ENCODE peak calls at places on chromosomes 12 and 14, in six cellular contexts. P is body of pancreas, Y is stomach, S is right lobe of liver, G is ovary, H is IMR-90. E is an unnamed sample.

GRCh38 chr12:9334964-9335363 is 126.8 kb upstream of the PZP start:
- DNase-seq in P (no peak), Y (no peak), S (no peak), G (no peak), H (no peak), E (no peak)

GRCh38 chr14:101819251-101819990 is 57.9 kb downstream of the PPP2R5C start:
- DNase-seq in P (no peak), Y (no peak), S (no peak), G (no peak), H (no peak), E (no peak)

GRCh38 chr14:32980178-32980886 is 41.7 kb downstream of the NPAS3 start:
- DNase-seq in P (no peak), Y (no peak), S (no peak), G (no peak), H (no peak), E (no peak)

GRCh38 chr12:116366456-116366776 is 88.9 kb upstream of the MED13L start:
- DNase-seq in P (peak), Y (peak), S (peak), G (no peak), H (no peak), E (peak)

GRCh38 chr12:64609543-64610091 is 678 bp upstream of the RASSF3 start:
- DNase-seq in P (no peak), Y (no peak), S (no peak), G (no peak), H (peak), E (no peak)

GRCh38 chr12:100141666-100141997 is 1.0 kb downstream of the BLTP3B start:
- DNase-seq in P (no peak), Y (no peak), S (no peak), G (peak), H (peak), E (peak)

GRCh38 chr12:28780096-28780495 is 369.0 kb upstream of the FAR2 start:
- DNase-seq in P (no peak), Y (no peak), S (no peak), G (no peak), H (peak), E (no peak)

GRCh38 chr14:52551205-52551604 is 1.1 kb downstream of the TXNDC16 start:
- DNase-seq in P (no peak), Y (no peak), S (no peak), G (no peak), H (no peak), E (no peak)

GRCh38 chr14:66066991-66067788 is 419.0 kb upstream of the CCDC196 start:
- DNase-seq in P (no peak), Y (no peak), S (no peak), G (no peak), H (no peak), E (no peak)

GRCh38 chr14:65499138-65499537 is 86.6 kb downstream of the FUT8 start:
- DNase-seq in P (no peak), Y (no peak), S (no peak), G (no peak), H (no peak), E (no peak)

GRCh38 chr12:29278673-29279420 is 102.1 kb downstream of the ERGIC2 start:
- DNase-seq in P (no peak), Y (no peak), S (no peak), G (no peak), H (no peak), E (no peak)

GRCh38 chr12:70091021-70091521 is 152.2 kb upstream of the CNOT2 start:
- DNase-seq in P (no peak), Y (no peak), S (no peak), G (no peak), H (no peak), E (no peak)

GRCh38 chr12:119624971-119625370 is 31.4 kb downstream of the TMEM233 start:
- DNase-seq in P (no peak), Y (no peak), S (no peak), G (peak), H (no peak), E (no peak)

GRCh38 chr12:114913871-114914801 is 230.2 kb upstream of the TBX3 start:
- DNase-seq in P (no peak), Y (no peak), S (no peak), G (no peak), H (peak), E (no peak)

GRCh38 chr12:112798019-112798760 is 6.6 kb downstream of the RPH3A start:
- DNase-seq in P (no peak), Y (no peak), S (no peak), G (no peak), H (no peak), E (no peak)

GRCh38 chr14:55399912-55400311 is 11.7 kb downstream of the ATG14 start:
- DNase-seq in P (no peak), Y (no peak), S (no peak), G (no peak), H (peak), E (no peak)

GRCh38 chr12:116534341-116535121 is 24.6 kb upstream of the MAP1LC3B2 start:
- DNase-seq in P (no peak), Y (no peak), S (peak), G (peak), H (peak), E (peak)

GRCh38 chr12:81518638-81519037 is 240.5 kb downstream of the PPFIA2 start:
- DNase-seq in P (no peak), Y (no peak), S (no peak), G (no peak), H (no peak), E (no peak)

GRCh38 chr14:21990116-21990515 is 316.5 kb upstream of the OR4E1 start:
- DNase-seq in P (no peak), Y (no peak), S (no peak), G (no peak), H (no peak), E (no peak)

GRCh38 chr12:75650100-75650499 is 138.7 kb upstream of the KRR1 start:
- DNase-seq in P (no peak), Y (no peak), S (no peak), G (no peak), H (no peak), E (no peak)

GRCh38 chr14:92759300-92759678 is 10.9 kb upstream of the LGMN start:
- DNase-seq in P (no peak), Y (peak), S (no peak), G (no peak), H (peak), E (no peak)

GRCh38 chr12:113435367-113435766 is 13.2 kb downstream of the SDSL start:
- DNase-seq in P (no peak), Y (no peak), S (no peak), G (no peak), H (no peak), E (no peak)

GRCh38 chr12:115227137-115227615 is 543.2 kb upstream of the TBX3 start:
- DNase-seq in P (no peak), Y (no peak), S (no peak), G (no peak), H (peak), E (no peak)

GRCh38 chr12:115322275-115322674 is 638.3 kb upstream of the TBX3 start:
- DNase-seq in P (no peak), Y (no peak), S (no peak), G (no peak), H (peak), E (no peak)

GRCh38 chr14:38505221-38506095 is 249.6 kb upstream of the CLEC14A start:
- DNase-seq in P (no peak), Y (no peak), S (no peak), G (no peak), H (peak), E (no peak)

GRCh38 chr14:102499401-102500189 is 10.0 kb downstream of the ANKRD9 start:
- DNase-seq in P (no peak), Y (no peak), S (no peak), G (no peak), H (no peak), E (no peak)

GRCh38 chr12:75954076-75954475 is 77.5 kb downstream of the PHLDA1 start:
- DNase-seq in P (no peak), Y (no peak), S (no peak), G (no peak), H (peak), E (no peak)

GRCh38 chr14:75821828-75822521 is 159.8 kb downstream of the TGFB3 start:
- DNase-seq in P (no peak), Y (no peak), S (no peak), G (no peak), H (peak), E (no peak)

GRCh38 chr14:27372771-27373170 is 774.9 kb upstream of the NOVA1 start:
- DNase-seq in P (no peak), Y (no peak), S (no peak), G (no peak), H (no peak), E (no peak)

GRCh38 chr14:49545071-49545470 is 41.1 kb downstream of the RPS29 start:
- DNase-seq in P (no peak), Y (no peak), S (no peak), G (no peak), H (no peak), E (no peak)

GRCh38 chr14:66508846-66509621 is 1.1 kb downstream of the GPHN start:
- DNase-seq in P (peak), Y (no peak), S (peak), G (peak), H (peak), E (peak)

GRCh38 chr12:12992418-12993175 is 7.5 kb downstream of the HEBP1 start:
- DNase-seq in P (peak), Y (peak), S (peak), G (peak), H (peak), E (peak)

GRCh38 chr12:422526-422925 is 21.1 kb downstream of the CCDC77 start:
- DNase-seq in P (no peak), Y (no peak), S (no peak), G (no peak), H (no peak), E (no peak)

GRCh38 chr12:128933926-128934325 is 80.6 kb downstream of the GLT1D1 start:
- DNase-seq in P (no peak), Y (no peak), S (no peak), G (no peak), H (no peak), E (no peak)

GRCh38 chr12:106897082-106897481 is 58.6 kb upstream of the TMEM263 start:
- DNase-seq in P (no peak), Y (no peak), S (no peak), G (no peak), H (peak), E (no peak)

GRCh38 chr12:100830003-100830795 is 35.6 kb downstream of the ANO4 start:
- DNase-seq in P (no peak), Y (no peak), S (no peak), G (no peak), H (no peak), E (no peak)

GRCh38 chr14:69924181-69924580 is 45.0 kb downstream of the SMOC1 start:
- DNase-seq in P (no peak), Y (no peak), S (no peak), G (no peak), H (peak), E (no peak)

GRCh38 chr14:93132472-93133065 is 16.8 kb upstream of the ITPK1 start:
- DNase-seq in P (peak), Y (peak), S (peak), G (no peak), H (peak), E (no peak)

DNA sequence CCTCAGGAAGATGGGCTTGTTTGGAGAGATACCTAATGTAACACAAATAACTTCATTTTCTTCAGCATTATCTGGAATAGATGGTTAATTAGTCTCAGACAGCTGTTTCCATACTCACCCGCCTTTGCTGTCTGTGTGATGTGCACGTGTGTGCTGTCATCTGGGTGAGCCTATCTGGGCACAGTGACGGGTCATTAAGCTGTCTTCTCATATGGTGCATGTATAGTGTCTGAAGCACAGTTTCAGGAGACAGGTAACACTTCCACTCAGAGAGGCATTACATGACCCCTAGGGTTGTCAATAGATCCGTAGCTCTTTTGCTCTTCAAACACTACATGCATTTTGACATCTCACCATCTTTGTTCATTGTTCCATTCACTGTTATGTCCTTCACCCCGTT is 493.3 kb downstream of the APAF1 start:
- DNase-seq in P (no peak), Y (no peak), S (no peak), G (no peak), H (no peak), E (no peak)
- TF ChIP-seq POLR2A in P (no peak), Y (no peak), S (no peak), G (no peak), H (no peak), E (no peak)

GRCh38 chr12:6827982-6828670 is at the start of gene P3H3:
- DNase-seq in P (no peak), Y (no peak), S (peak), G (peak), H (peak), E (no peak)

GRCh38 chr12:6827437-6827894 is 741 bp upstream of the P3H3 start:
- DNase-seq in P (peak), Y (peak), S (peak), G (peak), H (peak), E (peak)

GRCh38 chr12:6829532-6830220 is 1.5 kb downstream of the P3H3 start:
- DNase-seq in P (peak), Y (no peak), S (peak), G (no peak), H (peak), E (no peak)

GRCh38 chr12:6830286-6830892 is 2.2 kb downstream of the P3H3 start:
- DNase-seq in P (no peak), Y (no peak), S (no peak), G (no peak), H (no peak), E (no peak)

DNA sequence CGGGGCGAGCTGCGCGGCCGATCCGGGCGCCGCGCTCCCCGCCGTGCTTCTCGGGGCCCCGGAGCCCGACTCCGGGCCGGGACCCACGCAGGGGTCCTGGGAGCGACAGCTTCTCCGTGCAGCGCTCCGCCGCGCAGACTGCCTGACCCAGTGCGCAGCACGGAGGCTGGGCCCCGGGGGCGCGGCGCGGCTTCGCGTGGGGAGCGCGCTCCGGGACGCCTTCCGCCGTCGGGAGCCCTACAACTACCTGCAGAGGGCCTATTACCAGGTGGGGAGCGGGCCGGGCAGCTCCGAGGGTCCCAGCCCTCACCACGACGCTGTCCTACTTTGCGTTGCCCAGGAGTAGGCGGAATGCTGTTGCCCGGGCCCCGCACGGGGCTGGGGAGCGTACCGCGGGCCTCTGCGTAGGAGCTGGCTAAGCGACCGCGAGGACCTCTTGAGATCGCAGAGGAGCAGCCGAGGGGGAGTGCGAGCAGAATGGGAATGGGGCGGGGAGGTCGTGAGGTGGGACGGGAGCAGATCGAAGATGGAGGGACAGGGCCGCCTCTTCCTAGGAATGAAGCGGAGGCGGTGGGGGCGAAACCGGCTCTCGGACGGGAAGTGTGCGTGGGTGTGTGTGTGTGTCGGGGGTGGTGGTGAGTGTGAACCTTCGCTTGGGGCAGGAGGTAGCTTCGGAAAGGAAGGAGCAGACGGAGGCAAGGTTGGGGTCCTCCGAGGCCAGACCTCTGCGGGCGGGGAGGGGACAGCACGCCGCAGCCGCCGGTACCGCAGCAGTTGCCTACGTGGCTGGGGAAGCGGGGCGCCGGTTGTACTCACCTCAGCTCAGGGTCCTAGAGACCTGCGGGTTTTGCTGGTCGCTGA is 694 bp downstream of the P3H3 start:
- DNase-seq in P (peak), Y (peak), S (peak), G (peak), H (peak), E (peak)
- TF ChIP-seq POLR2A in P (peak), Y (no peak), S (no peak), G (peak), H (no peak), E (no peak)

GRCh38 chr12:48105867-48106563 is at the start of gene SENP1:
- DNase-seq in P (peak), Y (peak), S (peak), G (peak), H (peak), E (peak)
- TF ChIP-seq POLR2A in P (peak), Y (no peak), S (peak), G (peak), H (peak), E (peak)

GRCh38 chr14:24299255-24300191 is at the start of the genes DHRS1 and NOP9:
- DNase-seq in P (peak), Y (peak), S (peak), G (peak), H (peak), E (peak)
- TF ChIP-seq POLR2A in P (peak), Y (no peak), S (peak), G (peak), H (peak), E (peak)

GRCh38 chr14:61171687-61172086 is 109.5 kb downstream of the TMEM30B start:
- DNase-seq in P (no peak), Y (no peak), S (no peak), G (no peak), H (no peak), E (no peak)
- TF ChIP-seq POLR2A in P (no peak), Y (no peak), S (no peak), G (no peak), H (no peak), E (no peak)

GRCh38 chr12:1493781-1494180 is 100.6 kb downstream of the FBXL14 start:
- DNase-seq in P (no peak), Y (no peak), S (no peak), G (no peak), H (no peak), E (no peak)

GRCh38 chr12:1497161-1497560 is 97.2 kb downstream of the FBXL14 start:
- DNase-seq in P (no peak), Y (no peak), S (no peak), G (no peak), H (no peak), E (no peak)

GRCh38 chr12:1498199-1498740 is 96.1 kb downstream of the FBXL14 start:
- DNase-seq in P (no peak), Y (no peak), S (no peak), G (no peak), H (no peak), E (no peak)

GRCh38 chr12:1494856-1495255 is 99.5 kb downstream of the FBXL14 start:
- DNase-seq in P (no peak), Y (no peak), S (no peak), G (no peak), H (no peak), E (no peak)

GRCh38 chr12:1496162-1496925 is 98.0 kb downstream of the FBXL14 start:
- DNase-seq in P (peak), Y (peak), S (no peak), G (no peak), H (peak), E (no peak)
- TF ChIP-seq POLR2A in P (no peak), Y (no peak), S (no peak), G (no peak), H (no peak), E (no peak)

GRCh38 chr12:57027011-57027804 is 10.9 kb upstream of the TAC3 start:
- DNase-seq in P (no peak), Y (no peak), S (no peak), G (no peak), H (no peak), E (no peak)
- TF ChIP-seq POLR2A in P (no peak), Y (no peak), S (no peak), G (no peak), H (no peak), E (no peak)